ENCODE peak calls at places on chromosomes 12 and 14, in ten cellular contexts. One of them, this sample, is unnamed.

GRCh38 chr12:108611884-108612415 is 14.1 kb upstream of the TMEM119 start:
- DNase-seq in GM10248: no peak
- DNase-seq in endothelial cell: peak
- DNase-seq in NB4: peak
- DNase-seq in OCI-LY7: peak
- DNase-seq in kidney epithelial cell: peak
- DNase-seq in ovary: no peak
- DNase-seq in chondrocyte: no peak
- DNase-seq in progenitor cell of endocrine pancreas: no peak
- DNase-seq in heart right ventricle: no peak
- DNase-seq in this sample: no peak

GRCh38 chr14:39102265-39102968 is 618 bp downstream of the SEC23A start:
- DNase-seq in GM10248: no peak
- DNase-seq in endothelial cell: no peak
- DNase-seq in NB4: peak
- DNase-seq in OCI-LY7: no peak
- DNase-seq in kidney epithelial cell: no peak
- DNase-seq in ovary: no peak
- DNase-seq in chondrocyte: peak
- DNase-seq in progenitor cell of endocrine pancreas: no peak
- DNase-seq in heart right ventricle: no peak
- DNase-seq in this sample: peak

GRCh38 chr12:75913502-75914110 is 118.0 kb downstream of the PHLDA1 start:
- DNase-seq in GM10248: no peak
- DNase-seq in endothelial cell: no peak
- DNase-seq in NB4: no peak
- DNase-seq in OCI-LY7: peak
- DNase-seq in kidney epithelial cell: no peak
- DNase-seq in ovary: no peak
- DNase-seq in chondrocyte: no peak
- DNase-seq in progenitor cell of endocrine pancreas: no peak
- DNase-seq in heart right ventricle: peak
- DNase-seq in this sample: no peak

GRCh38 chr12:9127484-9127883 is 11.8 kb upstream of the A2M start:
- DNase-seq in GM10248: no peak
- DNase-seq in endothelial cell: no peak
- DNase-seq in NB4: no peak
- DNase-seq in OCI-LY7: no peak
- DNase-seq in kidney epithelial cell: no peak
- DNase-seq in ovary: no peak
- DNase-seq in chondrocyte: no peak
- DNase-seq in progenitor cell of endocrine pancreas: no peak
- DNase-seq in heart right ventricle: no peak
- DNase-seq in this sample: no peak

GRCh38 chr12:46459111-46459510 is 86.5 kb upstream of the SLC38A2 start:
- DNase-seq in GM10248: no peak
- DNase-seq in endothelial cell: no peak
- DNase-seq in NB4: no peak
- DNase-seq in OCI-LY7: no peak
- DNase-seq in kidney epithelial cell: no peak
- DNase-seq in ovary: no peak
- DNase-seq in chondrocyte: no peak
- DNase-seq in progenitor cell of endocrine pancreas: no peak
- DNase-seq in heart right ventricle: no peak
- DNase-seq in this sample: no peak

GRCh38 chr14:65637780-65638179 is 225.2 kb downstream of the FUT8 start:
- DNase-seq in GM10248: peak
- DNase-seq in endothelial cell: no peak
- DNase-seq in NB4: peak
- DNase-seq in OCI-LY7: peak
- DNase-seq in kidney epithelial cell: peak
- DNase-seq in ovary: no peak
- DNase-seq in chondrocyte: peak
- DNase-seq in progenitor cell of endocrine pancreas: no peak
- DNase-seq in heart right ventricle: no peak
- DNase-seq in this sample: peak

GRCh38 chr14:39368261-39368959 is 63.8 kb downstream of the FBXO33 start:
- DNase-seq in GM10248: peak
- DNase-seq in endothelial cell: peak
- DNase-seq in NB4: peak
- DNase-seq in OCI-LY7: peak
- DNase-seq in kidney epithelial cell: no peak
- DNase-seq in ovary: peak
- DNase-seq in chondrocyte: no peak
- DNase-seq in progenitor cell of endocrine pancreas: peak
- DNase-seq in heart right ventricle: peak
- DNase-seq in this sample: peak

GRCh38 chr12:113470871-113471618 is 626 bp downstream of the LHX5 start:
- DNase-seq in GM10248: no peak
- DNase-seq in endothelial cell: peak
- DNase-seq in NB4: no peak
- DNase-seq in OCI-LY7: no peak
- DNase-seq in kidney epithelial cell: no peak
- DNase-seq in ovary: no peak
- DNase-seq in chondrocyte: no peak
- DNase-seq in progenitor cell of endocrine pancreas: no peak
- DNase-seq in heart right ventricle: no peak
- DNase-seq in this sample: peak

GRCh38 chr12:2152134-2152533 is 99.3 kb downstream of the CACNA1C start:
- DNase-seq in GM10248: no peak
- DNase-seq in endothelial cell: no peak
- DNase-seq in NB4: no peak
- DNase-seq in OCI-LY7: peak
- DNase-seq in kidney epithelial cell: no peak
- DNase-seq in ovary: no peak
- DNase-seq in chondrocyte: no peak
- DNase-seq in progenitor cell of endocrine pancreas: no peak
- DNase-seq in heart right ventricle: no peak
- DNase-seq in this sample: no peak

GRCh38 chr12:104303538-104304151 is at the start of gene EID3:
- DNase-seq in GM10248: peak
- DNase-seq in endothelial cell: peak
- DNase-seq in NB4: no peak
- DNase-seq in OCI-LY7: peak
- DNase-seq in kidney epithelial cell: no peak
- DNase-seq in ovary: peak
- DNase-seq in chondrocyte: no peak
- DNase-seq in progenitor cell of endocrine pancreas: peak
- DNase-seq in heart right ventricle: peak
- DNase-seq in this sample: peak

GRCh38 chr12:122726056-122726558 is 4.5 kb downstream of the HCAR1 start:
- DNase-seq in GM10248: no peak
- DNase-seq in endothelial cell: no peak
- DNase-seq in NB4: peak
- DNase-seq in OCI-LY7: no peak
- DNase-seq in kidney epithelial cell: peak
- DNase-seq in ovary: no peak
- DNase-seq in chondrocyte: no peak
- DNase-seq in progenitor cell of endocrine pancreas: no peak
- DNase-seq in heart right ventricle: no peak
- DNase-seq in this sample: no peak

GRCh38 chr12:107760207-107760816 is 625 bp downstream of the PRDM4 start:
- DNase-seq in GM10248: peak
- DNase-seq in endothelial cell: peak
- DNase-seq in NB4: peak
- DNase-seq in OCI-LY7: peak
- DNase-seq in kidney epithelial cell: no peak
- DNase-seq in ovary: no peak
- DNase-seq in chondrocyte: no peak
- DNase-seq in progenitor cell of endocrine pancreas: peak
- DNase-seq in heart right ventricle: peak
- DNase-seq in this sample: peak

DNA sequence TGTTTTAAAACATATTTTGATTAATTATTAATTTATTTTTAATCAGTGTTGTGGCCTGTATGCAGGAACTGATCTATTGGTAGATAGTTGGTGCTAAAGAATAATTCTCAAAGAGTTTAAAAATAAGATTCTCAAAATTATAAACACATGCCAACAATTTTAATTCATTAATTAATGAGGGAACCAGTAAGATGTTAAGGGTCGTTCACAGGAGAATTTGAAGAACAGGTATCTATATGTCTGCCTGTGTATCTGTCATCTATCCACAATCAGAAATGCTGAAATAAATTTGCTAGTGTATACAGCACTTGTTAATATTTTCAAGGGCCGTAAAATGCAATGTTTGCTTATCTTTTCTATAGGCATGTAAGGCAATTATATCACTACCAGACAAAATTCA is 18.4 kb downstream of the DAAM1 start:
- DNase-seq in GM10248: no peak
- DNase-seq in endothelial cell: no peak
- DNase-seq in NB4: no peak
- DNase-seq in OCI-LY7: no peak
- DNase-seq in kidney epithelial cell: no peak
- DNase-seq in ovary: no peak
- DNase-seq in chondrocyte: no peak
- DNase-seq in progenitor cell of endocrine pancreas: no peak
- DNase-seq in heart right ventricle: no peak
- DNase-seq in this sample: no peak
- TF ChIP-seq CTCF in GM10248: no peak
- TF ChIP-seq CTCF in endothelial cell: no peak
- TF ChIP-seq CTCF in NB4: no peak
- TF ChIP-seq CTCF in OCI-LY7: no peak
- TF ChIP-seq CTCF in kidney epithelial cell: no peak
- TF ChIP-seq CTCF in ovary: no peak
- TF ChIP-seq CTCF in chondrocyte: no peak
- TF ChIP-seq CTCF in progenitor cell of endocrine pancreas: no peak
- TF ChIP-seq CTCF in heart right ventricle: no peak
- TF ChIP-seq CTCF in this sample: no peak

GRCh38 chr14:99590746-99591555 is 13.1 kb downstream of the CCDC85C start:
- DNase-seq in GM10248: no peak
- DNase-seq in endothelial cell: no peak
- DNase-seq in NB4: peak
- DNase-seq in OCI-LY7: no peak
- DNase-seq in kidney epithelial cell: no peak
- DNase-seq in ovary: no peak
- DNase-seq in chondrocyte: no peak
- DNase-seq in progenitor cell of endocrine pancreas: no peak
- DNase-seq in heart right ventricle: no peak
- DNase-seq in this sample: no peak
- TF ChIP-seq CTCF in GM10248: no peak
- TF ChIP-seq CTCF in endothelial cell: no peak
- TF ChIP-seq CTCF in NB4: no peak
- TF ChIP-seq CTCF in OCI-LY7: no peak
- TF ChIP-seq CTCF in kidney epithelial cell: no peak
- TF ChIP-seq CTCF in ovary: no peak
- TF ChIP-seq CTCF in chondrocyte: no peak
- TF ChIP-seq CTCF in progenitor cell of endocrine pancreas: no peak
- TF ChIP-seq CTCF in heart right ventricle: no peak
- TF ChIP-seq CTCF in this sample: no peak

DNA sequence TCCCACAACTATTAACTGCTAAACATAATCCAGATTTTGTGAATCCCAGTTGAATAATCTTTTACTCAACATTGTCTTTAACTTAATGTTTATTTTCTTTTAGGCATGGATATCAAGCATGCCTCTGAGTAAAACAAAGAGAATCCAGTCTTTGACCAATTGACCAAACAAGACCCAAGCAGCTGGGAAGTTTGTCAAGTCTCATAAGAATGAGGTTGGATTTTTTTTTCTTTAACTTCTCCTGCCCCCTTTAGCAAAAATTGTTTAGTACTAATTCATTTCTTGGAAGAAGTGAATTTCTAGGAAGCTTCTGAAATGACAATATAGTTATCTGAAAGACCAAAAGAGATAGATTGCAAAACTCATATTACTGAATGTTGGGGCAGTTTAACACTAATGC is 89.9 kb downstream of the OTOGL start:
- DNase-seq in GM10248: no peak
- DNase-seq in endothelial cell: no peak
- DNase-seq in NB4: no peak
- DNase-seq in OCI-LY7: no peak
- DNase-seq in kidney epithelial cell: no peak
- DNase-seq in ovary: no peak
- DNase-seq in chondrocyte: no peak
- DNase-seq in progenitor cell of endocrine pancreas: no peak
- DNase-seq in heart right ventricle: no peak
- DNase-seq in this sample: no peak
- TF ChIP-seq CTCF in GM10248: no peak
- TF ChIP-seq CTCF in endothelial cell: no peak
- TF ChIP-seq CTCF in NB4: no peak
- TF ChIP-seq CTCF in OCI-LY7: no peak
- TF ChIP-seq CTCF in kidney epithelial cell: no peak
- TF ChIP-seq CTCF in ovary: no peak
- TF ChIP-seq CTCF in chondrocyte: peak
- TF ChIP-seq CTCF in progenitor cell of endocrine pancreas: no peak
- TF ChIP-seq CTCF in heart right ventricle: no peak
- TF ChIP-seq CTCF in this sample: no peak

GRCh38 chr14:35229495-35230089 is 62.6 kb upstream of the PSMA6 start:
- DNase-seq in GM10248: peak
- DNase-seq in endothelial cell: no peak
- DNase-seq in NB4: peak
- DNase-seq in OCI-LY7: peak
- DNase-seq in kidney epithelial cell: no peak
- DNase-seq in ovary: no peak
- DNase-seq in chondrocyte: no peak
- DNase-seq in progenitor cell of endocrine pancreas: no peak
- DNase-seq in heart right ventricle: no peak
- DNase-seq in this sample: peak
- TF ChIP-seq CTCF in GM10248: peak
- TF ChIP-seq CTCF in endothelial cell: no peak
- TF ChIP-seq CTCF in NB4: peak
- TF ChIP-seq CTCF in OCI-LY7: peak
- TF ChIP-seq CTCF in kidney epithelial cell: peak
- TF ChIP-seq CTCF in ovary: no peak
- TF ChIP-seq CTCF in chondrocyte: peak
- TF ChIP-seq CTCF in progenitor cell of endocrine pancreas: peak
- TF ChIP-seq CTCF in heart right ventricle: peak
- TF ChIP-seq CTCF in this sample: peak

DNA sequence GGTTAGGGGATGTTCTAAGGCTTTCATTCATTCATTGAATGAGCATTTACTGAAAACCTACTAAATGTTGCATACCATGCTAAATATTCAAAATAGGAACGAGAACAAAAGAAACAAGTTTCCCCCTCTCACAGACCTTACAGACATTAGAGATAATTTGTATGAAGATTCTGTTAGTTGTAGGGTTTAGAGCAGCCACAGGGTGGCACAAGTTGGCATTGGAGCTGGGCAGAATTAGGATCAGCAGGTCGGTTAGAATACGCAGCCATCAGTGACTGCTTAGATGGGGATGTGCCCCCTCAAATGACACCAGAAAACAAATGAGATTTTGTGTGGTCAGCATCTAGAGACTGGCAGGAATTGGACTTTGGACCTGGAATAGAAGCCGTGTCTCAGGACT is 166.3 kb upstream of the DAAM1 start:
- DNase-seq in GM10248: no peak
- DNase-seq in endothelial cell: peak
- DNase-seq in NB4: no peak
- DNase-seq in OCI-LY7: peak
- DNase-seq in kidney epithelial cell: no peak
- DNase-seq in ovary: no peak
- DNase-seq in chondrocyte: no peak
- DNase-seq in progenitor cell of endocrine pancreas: no peak
- DNase-seq in heart right ventricle: no peak
- DNase-seq in this sample: no peak
- TF ChIP-seq CTCF in GM10248: no peak
- TF ChIP-seq CTCF in endothelial cell: peak
- TF ChIP-seq CTCF in NB4: peak
- TF ChIP-seq CTCF in OCI-LY7: peak
- TF ChIP-seq CTCF in kidney epithelial cell: peak
- TF ChIP-seq CTCF in ovary: no peak
- TF ChIP-seq CTCF in chondrocyte: peak
- TF ChIP-seq CTCF in progenitor cell of endocrine pancreas: no peak
- TF ChIP-seq CTCF in heart right ventricle: peak
- TF ChIP-seq CTCF in this sample: no peak